ENCODE peak calls at places on chromosome 6, in ten cellular contexts. K is fibroblast of lung, R is SJSA1, M is M059J, J is NCI-H1105 treated with DMSO at 0.1 percent for 48 hours, Z is mucosa of gallbladder, L is tibial artery, T is HuH-7.5, N is endothelial cell, S is fibroblast of the conjunctiva. Y is an unnamed sample.

GRCh38 chr6:36544228-36544627 is 3.1 kb downstream of the STK38 start:
- DNase-seq in K (peak), R (peak), M (peak), J (no peak), Z (no peak), L (no peak), T (no peak), N (no peak), S (peak), Y (no peak)

GRCh38 chr6:43055966-43056365 is 2.3 kb upstream of the CUL7 start:
- DNase-seq in K (no peak), R (no peak), M (no peak), J (no peak), Z (no peak), L (no peak), T (no peak), N (no peak), S (no peak), Y (no peak)

GRCh38 chr6:22892452-22892851 is 323.1 kb downstream of the HDGFL1 start:
- DNase-seq in K (peak), R (peak), M (peak), J (no peak), Z (no peak), L (no peak), T (no peak), N (no peak), S (peak), Y (no peak)

GRCh38 chr6:118660218-118660569 is 8.8 kb upstream of the CEP85L start:
- DNase-seq in K (no peak), R (no peak), M (no peak), J (peak), Z (peak), L (no peak), T (no peak), N (no peak), S (no peak), Y (peak)

GRCh38 chr6:117992856-117993255 is 85.8 kb downstream of the SLC35F1 start:
- DNase-seq in K (no peak), R (no peak), M (no peak), J (peak), Z (no peak), L (no peak), T (no peak), N (no peak), S (no peak), Y (no peak)

GRCh38 chr6:2818593-2818992 is 23.1 kb downstream of the SERPINB1 start:
- DNase-seq in K (peak), R (no peak), M (peak), J (no peak), Z (no peak), L (no peak), T (no peak), N (no peak), S (peak), Y (no peak)

GRCh38 chr6:41334482-41335023 is 855 bp upstream of the NCR2 start:
- DNase-seq in K (no peak), R (no peak), M (no peak), J (no peak), Z (no peak), L (no peak), T (no peak), N (no peak), S (no peak), Y (no peak)

GRCh38 chr6:123715243-123715863 is 78.6 kb upstream of the TRDN start:
- DNase-seq in K (peak), R (no peak), M (peak), J (peak), Z (no peak), L (no peak), T (no peak), N (peak), S (peak), Y (peak)